ENCODE peak calls at places on chromosomes 3 and 15, in eight cellular contexts. B is ovary, Q is PC-9, C is fibroblast of lung, Y is adrenal gland, O is BE2C, M is Caco-2, I is bronchial epithelial cell. F is an unnamed sample.
A peak's percentile ranks its signal among the peaks of the same experiment; 100 is the strongest.

GRCh38 chr3:195133462-195133861 is 137.5 kb downstream of the XXYLT1 start:
- DNase-seq in B (no peak), Q (no peak), C (peak; percentile 97), Y (no peak), O (peak; percentile 84), M (no peak), I (peak; percentile 87), F (no peak)

GRCh38 chr15:56719774-56720555 is 13.3 kb downstream of the ZNF280D start:
- DNase-seq in B (no peak), Q (no peak), C (peak; percentile 20), Y (peak; percentile 36), O (no peak), M (no peak), I (no peak), F (no peak)

GRCh38 chr15:25090073-25090733 is 135.4 kb downstream of the SNRPN start:
- DNase-seq in B (no peak), Q (no peak), C (no peak), Y (no peak), O (no peak), M (no peak), I (no peak), F (no peak)

GRCh38 chr3:164524201-164524600 is 554.1 kb downstream of the SI start:
- DNase-seq in B (no peak), Q (no peak), C (no peak), Y (no peak), O (no peak), M (peak; percentile 61), I (no peak), F (no peak)

GRCh38 chr15:48579945-48580671 is 65.4 kb downstream of the FBN1 start:
- DNase-seq in B (no peak), Q (no peak), C (peak; percentile 50), Y (no peak), O (no peak), M (no peak), I (no peak), F (no peak)

GRCh38 chr15:96431787-96432186 is 101.3 kb downstream of the NR2F2 start:
- DNase-seq in B (no peak), Q (no peak), C (no peak), Y (no peak), O (no peak), M (no peak), I (no peak), F (no peak)

GRCh38 chr3:46512191-46512590 is 14.4 kb downstream of the RTP3 start:
- DNase-seq in B (no peak), Q (no peak), C (no peak), Y (no peak), O (no peak), M (no peak), I (no peak), F (no peak)

GRCh38 chr3:118803096-118803476 is 231.6 kb downstream of the IGSF11 start:
- DNase-seq in B (no peak), Q (no peak), C (no peak), Y (no peak), O (no peak), M (no peak), I (no peak), F (no peak)

GRCh38 chr15:100844778-100845177 is 34.9 kb upstream of the ALDH1A3 start:
- DNase-seq in B (no peak), Q (no peak), C (no peak), Y (no peak), O (no peak), M (no peak), I (no peak), F (no peak)

GRCh38 chr15:100852630-100853029 is 27.0 kb upstream of the ALDH1A3 start:
- DNase-seq in B (no peak), Q (no peak), C (no peak), Y (no peak), O (no peak), M (no peak), I (no peak), F (no peak)

GRCh38 chr15:100853676-100854440 is 25.8 kb upstream of the ALDH1A3 start:
- DNase-seq in B (no peak), Q (no peak), C (no peak), Y (no peak), O (no peak), M (no peak), I (no peak), F (no peak)

GRCh38 chr15:100847194-100847593 is 32.4 kb upstream of the ALDH1A3 start:
- DNase-seq in B (no peak), Q (no peak), C (no peak), Y (no peak), O (no peak), M (no peak), I (no peak), F (no peak)

DNA sequence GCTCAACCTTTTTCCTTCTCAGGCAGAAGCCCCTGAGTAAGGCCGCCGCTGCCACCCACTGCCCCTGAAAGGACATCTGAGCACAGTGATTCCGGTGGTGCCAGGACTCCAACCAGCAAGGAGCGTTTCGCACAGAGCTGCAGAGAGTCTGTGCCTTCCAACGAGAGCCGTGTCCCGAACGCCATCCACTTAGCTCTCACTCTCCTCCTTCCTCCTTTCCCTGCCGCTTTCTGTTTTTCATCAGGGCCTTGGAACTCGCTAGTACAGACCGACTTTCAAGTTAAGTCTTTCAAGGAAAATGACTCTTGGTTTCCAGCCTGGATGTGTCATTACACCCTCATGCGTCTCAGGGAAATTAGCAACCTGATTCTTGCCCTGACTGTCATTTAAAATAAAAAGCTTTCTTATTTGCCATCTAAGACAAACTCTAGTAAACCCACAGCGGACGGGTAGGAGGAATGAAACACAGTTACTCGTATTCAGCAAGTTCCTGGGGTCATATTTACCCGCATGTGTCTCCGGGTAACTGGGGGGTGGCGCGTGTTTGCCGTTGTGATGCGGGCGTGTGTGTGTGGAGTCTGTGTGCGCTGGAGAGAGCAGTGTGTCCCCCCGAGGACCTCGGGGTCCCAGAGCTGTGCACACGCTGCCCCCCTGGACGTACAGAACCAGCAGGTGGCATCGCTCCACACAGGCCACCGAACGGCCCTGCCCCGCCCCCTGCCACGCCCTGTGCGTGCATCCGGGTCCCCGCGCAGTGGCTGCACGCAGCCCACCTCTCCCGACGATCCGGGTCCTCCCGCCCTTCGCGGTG is 30.4 kb upstream of the ALDH1A3 start:
- DNase-seq in B (peak; percentile 18), Q (peak; percentile 88), C (peak; percentile 35), Y (no peak), O (peak; percentile 77), M (peak; percentile 86), I (peak; percentile 47), F (no peak)
- TF ChIP-seq CTCF in B (no peak), Q (peak; percentile 56), C (no peak), Y (no peak), O (peak; percentile 36), M (peak; percentile 51), I (peak; percentile 67), F (no peak)

GRCh38 chr15:67831363-67831762 is 6.1 kb downstream of the SKOR1 start:
- DNase-seq in B (no peak), Q (no peak), C (no peak), Y (no peak), O (no peak), M (no peak), I (no peak), F (no peak)

GRCh38 chr15:67834249-67834592 is 5.6 kb downstream of the RNU6-1 start:
- DNase-seq in B (no peak), Q (no peak), C (no peak), Y (no peak), O (no peak), M (no peak), I (no peak), F (no peak)

GRCh38 chr15:67833504-67834248 is 6.2 kb downstream of the RNU6-1 start:
- DNase-seq in B (no peak), Q (peak; percentile 44), C (no peak), Y (no peak), O (peak; percentile 77), M (peak; percentile 62), I (no peak), F (no peak)

GRCh38 chr15:67832965-67833503 is 6.8 kb downstream of the RNU6-1 start:
- DNase-seq in B (no peak), Q (no peak), C (no peak), Y (no peak), O (peak; percentile 47), M (no peak), I (no peak), F (no peak)

GRCh38 chr15:67832031-67832551 is 6.8 kb downstream of the SKOR1 start:
- DNase-seq in B (no peak), Q (no peak), C (peak; percentile 41), Y (no peak), O (peak; percentile 36), M (no peak), I (no peak), F (no peak)
- H3K4me3 ChIP-seq in B (no peak overlapping the region), Q (no peak overlapping the region), C (no peak overlapping the region), Y (no peak overlapping the region), O (no peak overlapping the region), M (no peak overlapping the region), I (no peak overlapping the region), F (no peak overlapping the region)

GRCh38 chr3:56076746-56077145 is 391.5 kb downstream of the ERC2 start:
- DNase-seq in B (no peak), Q (no peak), C (no peak), Y (no peak), O (no peak), M (no peak), I (peak; percentile 98), F (no peak)

DNA sequence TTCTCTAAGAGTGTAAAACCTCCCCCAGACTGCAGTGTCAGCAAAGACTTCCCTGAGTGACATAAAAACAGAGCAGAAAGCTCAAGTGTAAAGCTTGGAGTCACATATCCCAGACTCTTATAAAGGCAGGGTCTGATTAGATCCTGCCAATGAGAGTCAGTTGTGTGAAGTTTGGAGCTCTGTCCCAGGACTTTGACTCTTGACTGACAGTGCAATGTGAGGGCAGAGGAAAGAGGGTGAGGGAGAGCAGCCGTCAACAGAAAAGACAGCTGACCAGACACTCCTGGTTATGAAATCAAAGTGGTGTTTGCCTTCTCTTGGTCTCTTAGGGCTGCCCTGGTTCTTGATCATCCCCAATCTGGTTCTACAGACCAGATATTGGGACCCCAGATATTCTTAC is 393.2 kb downstream of the ERC2 start:
- DNase-seq in B (no peak), Q (no peak), C (no peak), Y (no peak), O (no peak), M (no peak), I (no peak), F (no peak)
- H3K27me3 ChIP-seq in B (no peaks in the 10 kb centered on the region), Q (no peaks in the 10 kb centered on the region), C (no peaks in the 10 kb centered on the region), Y (no peaks in the 10 kb centered on the region), O (no peaks in the 10 kb centered on the region), M (no peaks in the 10 kb centered on the region), I (no peaks in the 10 kb centered on the region), F (no peaks in the 10 kb centered on the region)

GRCh38 chr15:101027920-101028319 is 108.8 kb downstream of the LRRK1 start:
- DNase-seq in B (no peak), Q (no peak), C (no peak), Y (no peak), O (no peak), M (no peak), I (no peak), F (no peak)

GRCh38 chr15:101028321-101028720 is 109.2 kb downstream of the LRRK1 start:
- DNase-seq in B (no peak), Q (no peak), C (peak; percentile 56), Y (peak; percentile 1), O (no peak), M (no peak), I (no peak), F (no peak)

GRCh38 chr15:101031203-101031602 is 112.0 kb downstream of the LRRK1 start:
- DNase-seq in B (no peak), Q (no peak), C (peak; percentile 61), Y (no peak), O (peak; percentile 15), M (no peak), I (peak; percentile 56), F (no peak)

GRCh38 chr15:101028772-101029438 is 109.7 kb downstream of the LRRK1 start:
- DNase-seq in B (no peak), Q (no peak), C (no peak), Y (peak; percentile 9), O (peak; percentile 3), M (no peak), I (no peak), F (no peak)

DNA sequence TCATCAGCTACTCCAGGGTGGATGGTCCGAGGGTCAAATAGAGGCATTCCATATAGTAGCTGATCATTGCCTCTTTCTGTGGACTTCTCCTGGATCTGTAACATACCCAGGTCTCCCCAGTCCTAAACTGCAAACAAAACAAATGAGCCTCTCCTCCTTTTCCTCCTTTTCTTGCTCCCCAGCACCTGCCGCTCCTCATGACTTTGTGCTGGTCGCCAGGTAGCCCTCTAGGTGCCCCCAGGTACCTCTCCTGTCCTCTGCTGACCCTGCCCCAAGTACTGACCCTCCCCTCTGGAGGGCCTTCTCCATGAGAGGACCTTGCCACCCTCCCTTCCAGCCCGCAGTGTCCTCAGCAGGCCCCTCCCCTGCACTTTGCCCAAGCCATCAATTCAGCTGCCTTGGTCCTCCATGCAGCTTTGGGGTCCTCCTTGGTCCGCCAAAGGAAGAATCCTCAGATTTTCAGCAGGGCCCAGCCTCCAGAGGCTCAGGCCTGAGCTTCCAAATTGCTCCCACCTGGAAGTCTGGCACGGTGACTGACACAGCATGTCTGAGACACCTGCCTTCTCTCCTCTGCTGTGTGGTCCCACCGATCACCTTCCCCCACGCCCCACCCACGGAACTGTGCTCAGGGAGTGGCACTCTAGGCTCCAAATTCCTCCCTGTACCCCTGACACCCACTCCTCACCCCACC is 111.0 kb downstream of the LRRK1 start:
- DNase-seq in B (no peak), Q (no peak), C (no peak), Y (no peak), O (peak; percentile 1), M (no peak), I (no peak), F (no peak)
- TF ChIP-seq CTCF in B (no peak), Q (no peak), C (no peak), Y (no peak), O (no peak), M (no peak), I (no peak), F (no peak)